ENCODE peak calls at places on chromosomes 3 and 15, in nine cellular contexts. L is lower leg skin; A is C1 segment of cervical spinal cord; Y is HCEC 1CT; B is cerebellum; T is HTR-8/SVneo; Q is non-pigmented ciliary epithelial cell; Z is naive thymus-derived CD8-positive, alpha-beta T cell; R is activated CD8-positive, alpha-beta T cell treated with anti-CD3 and anti-CD28 coated beads for 36 hours. S is an unnamed sample.

GRCh38 chr15:75067123-75067854 is 43.9 kb downstream of the PPCDC start:
- DNase-seq in L (peak; percentile 40), A (no peak), Y (peak; percentile 76), B (no peak), T (no peak), Q (no peak), Z (no peak), R (peak; percentile 82), S (no peak)

GRCh38 chr15:35925634-35926380 is 379.8 kb upstream of the DPH6 start:
- DNase-seq in L (no peak), A (no peak), Y (peak; percentile 6), B (no peak), T (no peak), Q (peak; percentile 20), Z (no peak), R (no peak), S (no peak)

GRCh38 chr15:100725121-100726069 is 123.0 kb downstream of the ASB7 start:
- DNase-seq in L (peak; percentile 79), A (no peak), Y (peak; percentile 74), B (no peak), T (peak; percentile 35), Q (peak; percentile 68), Z (no peak), R (no peak), S (no peak)

GRCh38 chr3:44954289-44954688 is 21.7 kb downstream of the ZDHHC3 start:
- DNase-seq in L (no peak), A (no peak), Y (no peak), B (no peak), T (no peak), Q (no peak), Z (no peak), R (no peak), S (no peak)

GRCh38 chr15:85587707-85588441 is 206.9 kb downstream of the KLHL25 start:
- DNase-seq in L (no peak), A (no peak), Y (peak; percentile 80), B (no peak), T (no peak), Q (peak; percentile 64), Z (no peak), R (no peak), S (no peak)

GRCh38 chr15:73493936-73494335 is 51.0 kb downstream of the REC114 start:
- DNase-seq in L (no peak), A (no peak), Y (no peak), B (no peak), T (no peak), Q (no peak), Z (no peak), R (no peak), S (no peak)

GRCh38 chr3:87260270-87260669 is 16.1 kb downstream of the POU1F1 start:
- DNase-seq in L (no peak), A (no peak), Y (peak; percentile 59), B (peak; percentile 7), T (peak; percentile 13), Q (no peak), Z (no peak), R (peak; percentile 69), S (peak; percentile 4)

GRCh38 chr15:77186518-77187095 is 115.7 kb upstream of the TSPAN3 start:
- DNase-seq in L (no peak), A (no peak), Y (peak; percentile 9), B (peak; percentile 30), T (no peak), Q (no peak), Z (no peak), R (peak; percentile 33), S (no peak)

GRCh38 chr3:10547841-10548783 is 42.7 kb upstream of the ATP2B2 start:
- DNase-seq in L (peak; percentile 48), A (no peak), Y (no peak), B (no peak), T (no peak), Q (no peak), Z (no peak), R (peak; percentile 25), S (no peak)

GRCh38 chr15:47432831-47433230 is 284.5 kb upstream of the SEMA6D start:
- DNase-seq in L (no peak), A (no peak), Y (peak; percentile 56), B (no peak), T (no peak), Q (no peak), Z (no peak), R (no peak), S (no peak)

GRCh38 chr3:42298259-42298658 is 32.3 kb upstream of the CCK start:
- DNase-seq in L (no peak), A (no peak), Y (no peak), B (no peak), T (no peak), Q (no peak), Z (no peak), R (no peak), S (no peak)

GRCh38 chr3:181955566-181955965 is 243.8 kb downstream of the SOX2 start:
- DNase-seq in L (no peak), A (no peak), Y (no peak), B (no peak), T (no peak), Q (no peak), Z (no peak), R (no peak), S (no peak)

GRCh38 chr3:186790261-186790981 is 7.0 kb downstream of the EIF4A2 start:
- DNase-seq in L (no peak), A (no peak), Y (peak; percentile 68), B (no peak), T (no peak), Q (no peak), Z (no peak), R (peak; percentile 21), S (no peak)

GRCh38 chr15:99110581-99111320 is 5.9 kb downstream of the SYNM start:
- DNase-seq in L (no peak), A (no peak), Y (no peak), B (no peak), T (no peak), Q (no peak), Z (no peak), R (no peak), S (no peak)

GRCh38 chr15:70147178-70147760 is 49.6 kb upstream of the TLE3 start:
- DNase-seq in L (no peak), A (no peak), Y (no peak), B (no peak), T (no peak), Q (no peak), Z (no peak), R (no peak), S (no peak)

GRCh38 chr15:81098884-81099601 is 35.0 kb upstream of the CFAP161 start:
- DNase-seq in L (no peak), A (no peak), Y (no peak), B (no peak), T (no peak), Q (no peak), Z (no peak), R (no peak), S (no peak)

GRCh38 chr3:160265088-160265487 is 39.9 kb downstream of the C3orf80 start:
- DNase-seq in L (no peak), A (no peak), Y (no peak), B (no peak), T (no peak), Q (no peak), Z (no peak), R (no peak), S (no peak)

GRCh38 chr15:93043621-93044300 is 45.2 kb downstream of the RGMA start:
- DNase-seq in L (no peak), A (no peak), Y (no peak), B (no peak), T (no peak), Q (no peak), Z (no peak), R (no peak), S (no peak)

GRCh38 chr3:141486416-141486734 is 452 bp upstream of the RASA2 start:
- DNase-seq in L (no peak), A (no peak), Y (peak; percentile 81), B (no peak), T (no peak), Q (no peak), Z (no peak), R (no peak), S (no peak)

GRCh38 chr3:185750702-185751101 is 74.1 kb downstream of the IGF2BP2 start:
- DNase-seq in L (no peak), A (no peak), Y (no peak), B (no peak), T (no peak), Q (no peak), Z (no peak), R (no peak), S (no peak)

GRCh38 chr15:21270474-21270873 is 169.8 kb downstream of the POTEB3 start:
- DNase-seq in L (no peak), A (no peak), Y (peak; percentile 0), B (no peak), T (no peak), Q (no peak), Z (no peak), R (no peak), S (no peak)

GRCh38 chr3:142973217-142974009 is 9.9 kb upstream of the PAQR9 start:
- DNase-seq in L (no peak), A (no peak), Y (no peak), B (peak; percentile 87), T (no peak), Q (no peak), Z (no peak), R (no peak), S (peak; percentile 29)

GRCh38 chr3:57864853-57865252 is 108.7 kb downstream of the SLMAP start:
- DNase-seq in L (no peak), A (no peak), Y (peak; percentile 23), B (no peak), T (peak; percentile 28), Q (no peak), Z (no peak), R (no peak), S (no peak)

GRCh38 chr3:171277456-171278406 is 182.5 kb downstream of the TNIK start:
- DNase-seq in L (no peak), A (no peak), Y (peak; percentile 31), B (no peak), T (no peak), Q (no peak), Z (no peak), R (no peak), S (no peak)

GRCh38 chr15:62999923-63000484 is 42.5 kb upstream of the TPM1 start:
- DNase-seq in L (peak; percentile 13), A (no peak), Y (no peak), B (no peak), T (no peak), Q (no peak), Z (no peak), R (no peak), S (no peak)

GRCh38 chr15:52731732-52732470 is 52.7 kb upstream of the ATOSA start:
- DNase-seq in L (no peak), A (no peak), Y (no peak), B (no peak), T (no peak), Q (no peak), Z (no peak), R (no peak), S (no peak)

GRCh38 chr3:50275996-50276761 is 2.7 kb upstream of the LSMEM2 start:
- DNase-seq in L (no peak), A (no peak), Y (no peak), B (no peak), T (no peak), Q (no peak), Z (no peak), R (peak; percentile 60), S (no peak)

GRCh38 chr3:105401254-105401653 is 34.5 kb downstream of the ALCAM start:
- DNase-seq in L (no peak), A (no peak), Y (no peak), B (no peak), T (no peak), Q (no peak), Z (no peak), R (no peak), S (no peak)

S was measured in hippocampal formation.